ENCODE peak calls at places on chromosomes 4 and X, in nine cellular contexts. R is testis, D is gastrocnemius medialis, G is MG63, O is hepatocyte, K is Panc1, C is brain microvascular endothelial cell, U is suprapubic skin, Y is ovary. Z is an unnamed sample. For H3K36me3, the result is how much of the 10 kb centered on the place peaks cover.

GRCh38 chrX:123797543-123798447 is 62.1 kb upstream of the XIAP start:
- DNase-seq in R (no peak), D (no peak), G (no peak), O (no peak), K (no peak), C (no peak), U (no peak), Y (no peak), Z (no peak)

GRCh38 chr4:164937576-164938270 is 39.7 kb downstream of the TRIM61 start:
- DNase-seq in R (peak), D (no peak), G (peak), O (peak), K (no peak), C (peak), U (no peak), Y (no peak), Z (no peak)

GRCh38 chr4:183026701-183027100 is 72.4 kb upstream of the WWC2 start:
- DNase-seq in R (no peak), D (no peak), G (no peak), O (no peak), K (no peak), C (no peak), U (no peak), Y (no peak), Z (no peak)

GRCh38 chr4:70722199-70722791 is 531 bp downstream of the RUFY3 start:
- DNase-seq in R (peak), D (no peak), G (no peak), O (no peak), K (no peak), C (peak), U (no peak), Y (peak), Z (no peak)

GRCh38 chrX:10404435-10404834 is 215.9 kb downstream of the MID1 start:
- DNase-seq in R (no peak), D (no peak), G (no peak), O (no peak), K (no peak), C (no peak), U (no peak), Y (no peak), Z (no peak)

GRCh38 chr4:61312526-61312925 is 112.4 kb downstream of the ADGRL3 start:
- DNase-seq in R (no peak), D (no peak), G (no peak), O (no peak), K (no peak), C (peak), U (no peak), Y (no peak), Z (no peak)

GRCh38 chr4:167452922-167453321 is 218.6 kb upstream of the SPOCK3 start:
- DNase-seq in R (no peak), D (no peak), G (no peak), O (no peak), K (no peak), C (no peak), U (no peak), Y (no peak), Z (no peak)

GRCh38 chrX:17242470-17242869 is 132.5 kb upstream of the NHS start:
- DNase-seq in R (peak), D (no peak), G (no peak), O (peak), K (peak), C (peak), U (no peak), Y (no peak), Z (peak)

GRCh38 chrX:41921492-41922124 is 1.7 kb downstream of the CASK start:
- DNase-seq in R (no peak), D (no peak), G (no peak), O (no peak), K (no peak), C (no peak), U (no peak), Y (no peak), Z (peak)

GRCh38 chr4:55485821-55486220 is 60.9 kb downstream of the CLOCK start:
- DNase-seq in R (no peak), D (no peak), G (no peak), O (no peak), K (no peak), C (no peak), U (no peak), Y (no peak), Z (no peak)

GRCh38 chrX:120334603-120335002 is 23.3 kb upstream of the TMEM255A start:
- DNase-seq in R (no peak), D (no peak), G (no peak), O (no peak), K (no peak), C (no peak), U (no peak), Y (no peak), Z (no peak)

GRCh38 chr4:13522282-13523104 is 21.8 kb downstream of the NKX3-2 start:
- DNase-seq in R (no peak), D (no peak), G (no peak), O (no peak), K (no peak), C (no peak), U (no peak), Y (no peak), Z (no peak)

DNA sequence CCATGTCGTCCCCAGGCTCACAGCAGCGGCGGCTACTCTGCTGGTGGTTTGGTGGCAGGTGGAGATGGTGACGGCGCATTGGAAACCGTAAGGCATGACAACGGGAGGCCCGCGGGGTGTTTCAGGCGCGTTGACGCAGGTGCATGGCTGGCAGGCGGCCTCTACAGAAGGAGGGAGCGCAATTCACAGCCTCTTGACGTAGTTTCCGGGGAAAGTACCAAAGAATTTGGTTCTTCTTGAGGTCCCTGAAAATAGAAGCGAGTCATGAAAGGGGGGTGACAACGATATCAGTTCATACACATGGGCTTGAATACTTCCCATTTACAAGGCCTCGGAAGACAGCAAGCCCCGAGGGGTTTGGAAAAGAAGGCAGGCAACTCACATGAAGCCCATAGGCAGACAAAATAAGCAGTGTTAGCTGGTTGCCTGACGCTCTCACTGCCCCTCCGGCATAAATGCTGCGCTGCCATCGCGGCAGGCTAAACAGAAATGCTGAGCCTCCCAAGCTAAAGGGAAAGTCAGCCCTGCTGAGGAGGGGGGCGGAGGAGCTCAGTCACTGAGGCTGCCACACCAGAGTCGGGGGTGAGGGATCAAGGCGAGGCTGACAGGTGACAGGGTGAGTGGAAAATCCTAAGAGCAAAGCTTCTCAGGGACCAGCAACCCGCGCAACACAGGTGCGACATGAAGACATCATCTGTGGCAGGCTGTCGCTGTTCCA is 52.3 kb upstream of the PDLIM3 start:
- DNase-seq in R (no peak), D (no peak), G (no peak), O (no peak), K (no peak), C (no peak), U (no peak), Y (no peak), Z (peak)
- H3K4me3 ChIP-seq in R (no peak), D (peak), G (no peak), O (no peak), K (no peak), C (no peak), U (peak), Y (no peak), Z (no peak)

GRCh38 chr4:2646386-2647149 is 109.6 kb downstream of the TNIP2 start:
- DNase-seq in R (peak), D (no peak), G (no peak), O (no peak), K (no peak), C (no peak), U (peak), Y (no peak), Z (no peak)

GRCh38 chr4:2647403-2648158 is 108.6 kb downstream of the TNIP2 start:
- DNase-seq in R (peak), D (peak), G (no peak), O (no peak), K (no peak), C (no peak), U (peak), Y (no peak), Z (no peak)

GRCh38 chr4:2648159-2648814 is 107.8 kb downstream of the TNIP2 start:
- DNase-seq in R (peak), D (no peak), G (no peak), O (no peak), K (no peak), C (no peak), U (peak), Y (no peak), Z (no peak)

GRCh38 chr4:2638730-2639129 is 102.3 kb downstream of the FAM193A start:
- DNase-seq in R (no peak), D (peak), G (no peak), O (no peak), K (no peak), C (no peak), U (peak), Y (no peak), Z (no peak)

GRCh38 chr4:2643555-2643954 is 107.1 kb downstream of the FAM193A start:
- DNase-seq in R (peak), D (no peak), G (no peak), O (no peak), K (no peak), C (no peak), U (peak), Y (no peak), Z (no peak)
- H3K36me3 ChIP-seq in R (under half), D (half or more), G (under half), O (under half), K (under half), C (half or more), U (half or more), Y (under half), Z (half or more)

DNA sequence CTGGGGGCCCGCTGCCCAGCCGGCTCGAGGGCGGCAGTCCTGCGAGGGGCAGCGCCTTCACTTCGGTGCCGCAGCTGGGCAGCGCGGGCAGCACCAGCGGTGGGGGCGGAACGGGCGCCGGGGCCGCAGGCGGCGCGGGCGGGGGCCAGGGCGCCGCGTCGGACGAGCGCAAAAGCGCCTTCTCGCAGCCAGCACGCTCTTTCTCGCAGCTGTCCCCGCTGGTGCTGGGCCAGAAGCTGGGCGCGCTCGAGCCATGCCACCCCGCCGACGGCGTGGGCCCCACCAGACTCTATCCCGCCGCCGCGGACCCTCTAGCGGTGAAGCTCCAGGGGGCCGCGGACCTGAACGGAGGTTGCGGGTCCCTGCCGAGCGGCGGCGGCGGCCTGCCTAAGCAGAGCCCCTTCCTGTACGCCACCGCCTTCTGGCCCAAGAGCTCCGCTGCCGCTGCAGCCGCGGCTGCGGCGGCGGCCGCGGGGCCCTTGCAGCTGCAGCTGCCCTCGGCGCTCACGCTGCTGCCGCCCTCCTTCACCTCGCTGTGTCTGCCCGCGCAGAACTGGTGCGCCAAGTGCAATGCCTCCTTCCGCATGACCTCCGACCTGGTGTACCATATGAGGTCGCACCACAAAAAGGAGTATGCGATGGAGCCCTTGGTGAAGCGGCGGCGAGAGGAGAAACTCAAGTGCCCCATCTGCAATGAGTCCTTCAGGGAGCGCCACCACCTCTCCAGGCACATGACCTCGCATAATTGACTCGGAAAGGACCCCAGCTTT is 5.7 kb downstream of the PRDM8 start:
- DNase-seq in R (peak), D (no peak), G (peak), O (peak), K (no peak), C (no peak), U (peak), Y (peak), Z (peak)
- H3K4me3 ChIP-seq in R (peak), D (peak), G (peak), O (peak), K (no peak), C (peak), U (peak), Y (peak), Z (peak)

DNA sequence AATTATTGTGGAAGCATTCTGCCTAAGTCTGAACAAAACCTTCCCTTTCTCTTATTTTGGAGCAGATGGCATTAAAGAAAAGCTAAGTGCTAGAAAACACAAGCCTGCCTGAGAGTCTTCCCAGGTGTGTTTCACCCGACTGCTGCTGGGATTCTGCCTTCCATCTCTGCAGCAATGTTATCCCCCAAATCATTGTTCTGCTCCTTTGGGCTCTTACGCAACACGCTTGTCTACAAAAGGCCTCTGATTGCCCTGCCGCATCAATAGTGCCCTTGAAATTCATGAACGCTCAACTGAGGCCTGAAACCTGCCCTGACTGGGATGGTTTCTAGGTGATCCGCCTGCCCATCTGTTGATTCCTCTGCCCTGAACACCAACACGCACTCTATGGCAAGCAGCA is 80.3 kb downstream of the SEL1L3 start:
- DNase-seq in R (no peak), D (no peak), G (no peak), O (no peak), K (no peak), C (no peak), U (no peak), Y (no peak), Z (no peak)
- H3K36me3 ChIP-seq in R (under half), D (under half), G (under half), O (under half), K (under half), C (under half), U (under half), Y (under half), Z (under half)

DNA sequence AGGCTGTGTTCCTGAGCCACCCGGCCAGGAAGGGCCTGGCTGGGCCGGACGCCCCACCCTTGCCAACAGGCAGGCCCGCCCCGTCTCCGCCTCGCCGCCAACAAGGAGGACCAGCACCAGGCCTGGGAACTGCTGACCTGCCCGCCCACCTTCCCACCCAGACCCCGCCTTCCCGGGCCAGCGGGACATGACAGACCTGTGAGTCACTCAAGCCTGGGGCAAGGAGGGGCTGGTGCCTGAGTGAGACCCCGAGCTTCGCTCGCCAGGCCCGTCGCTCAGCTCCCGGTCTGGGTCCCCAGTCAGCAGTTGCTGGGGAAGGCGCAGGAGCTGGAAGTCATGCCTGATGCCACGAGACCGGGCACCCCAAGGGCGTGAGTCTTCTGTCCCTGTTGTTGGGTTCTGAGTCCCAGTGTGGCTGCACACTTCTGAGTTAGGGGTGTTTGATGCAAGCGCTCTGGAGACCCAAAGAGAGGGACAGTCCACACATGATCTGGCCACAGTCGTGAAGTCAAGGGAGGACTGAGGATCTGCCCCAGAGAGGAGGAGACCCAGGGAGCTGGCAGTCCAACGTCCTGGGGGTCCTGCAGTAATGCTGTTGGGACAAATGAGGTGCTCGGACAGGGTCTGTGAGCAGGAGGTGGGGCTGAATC is at the start of gene DNASE1L1:
- DNase-seq in R (peak), D (peak), G (peak), O (peak), K (no peak), C (peak), U (peak), Y (no peak), Z (no peak)
- H3K4me3 ChIP-seq in R (no peak), D (peak), G (peak), O (no peak), K (peak), C (peak), U (peak), Y (no peak), Z (no peak)

DNA sequence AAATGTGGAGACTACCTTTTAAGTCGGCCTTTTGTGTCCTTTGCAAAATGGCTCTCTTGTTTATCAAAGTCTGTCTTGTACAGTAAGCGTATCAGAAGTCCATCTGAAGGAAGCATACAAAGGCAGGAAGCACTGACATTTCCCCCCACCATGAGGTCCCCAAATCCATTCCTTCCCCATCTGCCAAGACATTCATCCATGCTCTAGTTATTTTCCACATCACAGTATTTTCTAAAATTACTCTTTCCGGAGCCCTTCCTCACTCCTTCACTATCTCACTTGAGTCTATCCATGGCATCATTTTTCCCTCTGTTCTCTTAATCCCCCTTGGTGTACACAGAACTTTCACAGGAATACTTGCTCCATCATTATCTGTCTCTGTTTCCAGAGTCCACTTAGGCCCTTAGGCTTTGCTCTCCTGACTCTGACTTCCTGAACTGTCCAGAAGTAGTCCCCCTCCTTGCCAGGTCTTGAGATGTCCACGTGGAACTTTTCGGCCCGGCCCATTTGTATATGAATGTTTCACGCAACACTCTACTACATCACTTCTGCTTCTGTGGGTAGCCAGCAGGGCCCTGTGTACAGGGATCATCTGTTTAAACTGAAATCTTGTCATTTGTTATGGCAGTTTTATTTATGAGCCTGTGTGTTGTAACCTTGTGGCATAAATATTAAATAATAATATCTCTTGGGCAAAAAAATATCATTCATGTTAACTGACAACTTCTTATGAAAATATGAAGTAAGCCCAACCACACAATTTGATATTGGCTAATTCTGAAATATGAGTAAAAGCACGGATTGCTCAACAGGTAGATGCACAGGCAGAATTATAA is 2.0 kb downstream of the SEL1L3 start:
- DNase-seq in R (no peak), D (no peak), G (no peak), O (peak), K (no peak), C (no peak), U (no peak), Y (no peak), Z (peak)
- H3K36me3 ChIP-seq in R (under half), D (under half), G (under half), O (under half), K (under half), C (under half), U (under half), Y (under half), Z (under half)

DNA sequence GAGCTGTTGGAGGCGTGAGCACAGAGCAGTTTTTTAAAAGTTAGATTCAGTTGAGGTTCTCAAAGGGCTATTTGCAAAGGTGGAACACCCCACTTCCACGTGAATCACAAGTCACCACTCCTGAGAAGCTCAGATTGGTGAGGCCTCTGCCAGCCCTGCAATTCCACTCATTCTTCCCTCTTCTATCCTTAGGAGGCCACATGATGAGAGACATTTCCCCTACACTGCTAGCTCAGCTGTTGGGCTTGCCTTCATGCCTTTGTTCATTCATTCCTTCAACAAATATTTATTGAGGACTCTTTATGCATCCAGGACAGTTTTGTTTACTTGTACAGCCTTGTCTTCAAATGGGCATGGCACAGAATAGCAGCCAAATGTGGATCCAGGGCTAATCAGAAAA is 3.7 kb downstream of the SRPX2 start:
- DNase-seq in R (no peak), D (no peak), G (no peak), O (no peak), K (no peak), C (no peak), U (no peak), Y (no peak), Z (no peak)
- H3K4me3 ChIP-seq in R (no peak), D (no peak), G (no peak), O (no peak), K (no peak), C (no peak), U (no peak), Y (no peak), Z (no peak)

GRCh38 chr4:4425696-4426095 is 38.8 kb downstream of the NSG1 start:
- DNase-seq in R (no peak), D (no peak), G (no peak), O (no peak), K (no peak), C (no peak), U (no peak), Y (no peak), Z (no peak)
- H3K36me3 ChIP-seq in R (under half), D (half or more), G (under half), O (under half), K (under half), C (under half), U (under half), Y (under half), Z (under half)

DNA sequence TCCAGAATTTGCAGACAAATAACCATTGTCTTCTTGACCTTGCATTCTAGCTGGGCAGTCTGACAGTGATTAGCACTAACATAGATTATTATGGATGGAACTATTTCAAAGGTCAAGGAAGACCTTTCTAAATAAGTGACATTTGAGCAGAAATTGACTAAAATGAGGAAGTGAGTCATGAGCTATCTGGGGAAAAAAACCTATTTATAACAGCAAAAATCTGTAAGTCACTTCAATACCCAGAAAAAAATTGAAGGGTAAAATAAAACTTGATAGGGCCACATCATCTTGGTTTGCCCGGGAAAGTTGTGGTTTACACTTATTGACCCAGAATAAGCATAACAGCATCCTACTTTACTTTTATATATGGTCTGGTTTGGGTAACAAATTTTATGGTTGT is 414.6 kb upstream of the HS3ST1 start:
- DNase-seq in R (no peak), D (no peak), G (no peak), O (no peak), K (no peak), C (no peak), U (no peak), Y (no peak), Z (no peak)
- H3K4me3 ChIP-seq in R (no peak), D (no peak), G (no peak), O (no peak), K (no peak), C (no peak), U (no peak), Y (no peak), Z (no peak)